ENCODE peak calls at places on chromosomes 2 and 18, in four cellular contexts. F is posterior vena cava, C is left cardiac atrium, W is WERI-Rb-1. Y is an unnamed sample.

GRCh38 chr2:95043300-95043786 is 17.8 kb downstream of the MAL start:
- DNase-seq in W (no peak), F (peak), C (peak), Y (no peak)

GRCh38 chr2:165745916-165746315 is 48.1 kb downstream of the GALNT3 start:
- DNase-seq in W (no peak), C (no peak), F (no peak), Y (no peak)

GRCh38 chr2:145677371-145677770 is 1157.5 kb upstream of the ZEB2 start:
- DNase-seq in C (no peak), F (no peak), W (no peak), Y (no peak)

GRCh38 chr18:2776596-2776995 is 70.2 kb upstream of the EMILIN2 start:
- DNase-seq in F (no peak), C (no peak), W (no peak), Y (no peak)

GRCh38 chr18:57728941-57729511 is 74.1 kb downstream of the ATP8B1 start:
- DNase-seq in C (no peak), W (no peak), F (no peak), Y (no peak)

GRCh38 chr2:26503238-26503880 is 25.4 kb upstream of the OTOF start:
- DNase-seq in F (peak), W (peak), C (peak), Y (peak)

GRCh38 chr2:120783371-120783791 is 47.7 kb downstream of the GLI2 start:
- DNase-seq in C (no peak), F (no peak), W (no peak), Y (peak)

GRCh38 chr2:204842731-204843490 is 297.6 kb downstream of the PARD3B start:
- DNase-seq in F (peak), C (peak), W (no peak), Y (no peak)

GRCh38 chr2:234405472-234405871 is 91.4 kb downstream of the ARL4C start:
- DNase-seq in C (no peak), W (no peak), F (no peak), Y (no peak)

GRCh38 chr2:224894356-224894755 is 147.9 kb downstream of the DOCK10 start:
- DNase-seq in F (no peak), W (no peak), C (no peak), Y (no peak)

GRCh38 chr2:239746847-239747246 is 278.3 kb downstream of the NDUFA10 start:
- DNase-seq in F (no peak), W (no peak), C (no peak), Y (no peak)

GRCh38 chr2:74525717-74526648 is at the start of gene DQX1:
- DNase-seq in F (peak), C (no peak), W (peak), Y (no peak)

GRCh38 chr2:28627722-28628480 is 123.7 kb upstream of the PPP1CB start:
- DNase-seq in F (no peak), C (no peak), W (no peak), Y (no peak)

GRCh38 chr2:8252997-8253694 is 428.7 kb upstream of the ID2 start:
- DNase-seq in F (no peak), W (peak), C (no peak), Y (peak)

GRCh38 chr2:1306687-1307516 is 106.4 kb upstream of the TPO start:
- DNase-seq in W (no peak), C (no peak), F (no peak), Y (peak)

GRCh38 chr18:77308216-77308615 is 58.6 kb downstream of the GALR1 start:
- DNase-seq in F (no peak), C (no peak), W (no peak), Y (no peak)

GRCh38 chr2:118855451-118856279 is 8.2 kb upstream of the EN1 start:
- DNase-seq in F (peak), C (peak), W (peak), Y (peak)

GRCh38 chr2:209425082-209426071 is 1.5 kb downstream of the MAP2 start:
- DNase-seq in W (peak), F (no peak), C (no peak), Y (peak)

GRCh38 chr2:217077841-217078407 is 218.1 kb upstream of the TNP1 start:
- DNase-seq in W (no peak), F (no peak), C (no peak), Y (no peak)

GRCh38 chr2:67453365-67453764 is 56.2 kb downstream of the ETAA1 start:
- DNase-seq in F (no peak), C (no peak), W (no peak), Y (no peak)

GRCh38 chr2:132923787-132924186 is 253.8 kb upstream of the LYPD1 start:
- DNase-seq in F (no peak), C (no peak), W (no peak), Y (no peak)

GRCh38 chr2:11128258-11128951 is 26.9 kb upstream of the SLC66A3 start:
- DNase-seq in W (no peak), C (no peak), F (peak), Y (no peak)

GRCh38 chr2:10911291-10912075 is at the start of gene KCNF1:
- DNase-seq in F (no peak), W (peak), C (no peak), Y (peak)

GRCh38 chr2:53750369-53750768 is 17.2 kb upstream of the CHAC2 start:
- DNase-seq in W (no peak), C (no peak), F (no peak), Y (no peak)

GRCh38 chr2:217946071-217946470 is 56.7 kb downstream of the TNS1 start:
- DNase-seq in W (no peak), C (no peak), F (peak), Y (no peak)

GRCh38 chr2:237818066-237818473 is 19.5 kb downstream of the RBM44 start:
- DNase-seq in C (no peak), W (no peak), F (no peak), Y (no peak)

GRCh38 chr2:219430633-219431615 is 3.7 kb upstream of the SPEG start:
- DNase-seq in F (peak), C (peak), W (peak), Y (peak)

GRCh38 chr2:19073522-19073921 is 284.9 kb downstream of the OSR1 start:
- DNase-seq in W (peak), F (no peak), C (no peak), Y (no peak)

GRCh38 chr2:18966131-18966530 is 376.8 kb upstream of the NT5C1B start:
- DNase-seq in W (no peak), F (no peak), C (no peak), Y (no peak)